ENCODE peak calls at places on chromosomes 4 and X, in seven cellular contexts. M is ovary, Y is transverse colon, Z is A549, O is sigmoid colon, U is upper lobe of left lung, X is tibial nerve. D is an unnamed sample.

GRCh38 chr4:82509029-82509428 is 52.8 kb downstream of the TMEM150C start:
- DNase-seq in M (no peak), Y (no peak), Z (no peak), O (no peak), U (no peak), X (no peak), D (no peak)

GRCh38 chrX:2608638-2609430 is 82.3 kb upstream of the CD99 start:
- DNase-seq in M (peak; percentile 86), Y (peak; percentile 93), Z (peak; percentile 88), O (peak; percentile 91), U (peak; percentile 98), X (peak; percentile 63), D (peak; percentile 91)

GRCh38 chr4:72767903-72768817 is 199.1 kb upstream of the ADAMTS3 start:
- DNase-seq in M (no peak), Y (no peak), Z (no peak), O (no peak), U (no peak), X (no peak), D (no peak)

GRCh38 chr4:110533940-110534339 is 58.0 kb downstream of the ENPEP start:
- DNase-seq in M (no peak), Y (no peak), Z (peak; percentile 39), O (no peak), U (no peak), X (no peak), D (no peak)

GRCh38 chr4:85489273-85489672 is 14.3 kb downstream of the ARHGAP24 start:
- DNase-seq in M (no peak), Y (no peak), Z (peak; percentile 54), O (no peak), U (no peak), X (no peak), D (no peak)

GRCh38 chrX:96436105-96436504 is 248.5 kb upstream of the DIAPH2 start:
- DNase-seq in M (no peak), Y (no peak), Z (no peak), O (no peak), U (no peak), X (no peak), D (no peak)

GRCh38 chr4:6343950-6344408 is 74.3 kb downstream of the WFS1 start:
- DNase-seq in M (no peak), Y (no peak), Z (peak; percentile 85), O (no peak), U (no peak), X (no peak), D (no peak)

GRCh38 chr4:39045791-39046221 is 13.6 kb upstream of the TMEM156 start:
- DNase-seq in M (no peak), Y (no peak), Z (no peak), O (no peak), U (no peak), X (no peak), D (no peak)

GRCh38 chrX:112760697-112761096 is 79.9 kb downstream of the AMOT start:
- DNase-seq in M (no peak), Y (no peak), Z (no peak), O (no peak), U (no peak), X (no peak), D (no peak)

GRCh38 chr4:39621582-39621981 is 17.1 kb downstream of the SMIM14 start:
- DNase-seq in M (peak; percentile 56), Y (peak; percentile 31), Z (no peak), O (no peak), U (no peak), X (no peak), D (no peak)

GRCh38 chr4:140092094-140092820 is 61.7 kb downstream of the MAML3 start:
- DNase-seq in M (no peak), Y (peak; percentile 61), Z (no peak), O (no peak), U (peak; percentile 45), X (no peak), D (peak; percentile 80)

GRCh38 chr4:6417516-6417915 is 54.9 kb downstream of the PPP2R2C start:
- DNase-seq in M (no peak), Y (no peak), Z (no peak), O (no peak), U (no peak), X (no peak), D (no peak)

GRCh38 chr4:127604949-127605709 is 27.6 kb upstream of the INTU start:
- DNase-seq in M (no peak), Y (no peak), Z (no peak), O (no peak), U (no peak), X (no peak), D (no peak)

GRCh38 chr4:157999723-158000122 is 173.1 kb downstream of the GASK1B start:
- DNase-seq in M (no peak), Y (no peak), Z (no peak), O (no peak), U (no peak), X (no peak), D (no peak)

GRCh38 chr4:158760866-158761265 is 8.0 kb upstream of the FNIP2 start:
- DNase-seq in M (no peak), Y (no peak), Z (no peak), O (no peak), U (no peak), X (no peak), D (no peak)

GRCh38 chrX:132504417-132504816 is 15.6 kb upstream of the MBNL3 start:
- DNase-seq in M (no peak), Y (no peak), Z (no peak), O (no peak), U (no peak), X (no peak), D (no peak)

GRCh38 chrX:51860679-51861078 is 32.7 kb upstream of the MAGED1 start:
- DNase-seq in M (no peak), Y (peak; percentile 14), Z (no peak), O (no peak), U (no peak), X (no peak), D (no peak)

GRCh38 chr4:125315571-125316390 is 1.0 kb downstream of the FAT4 start:
- DNase-seq in M (peak; percentile 71), Y (peak; percentile 13), Z (peak; percentile 18), O (peak; percentile 74), U (peak; percentile 89), X (no peak), D (no peak)

GRCh38 chr4:1842993-1843448 is 12.9 kb downstream of the LETM1 start:
- DNase-seq in M (no peak), Y (no peak), Z (no peak), O (no peak), U (peak; percentile 40), X (no peak), D (no peak)

GRCh38 chrX:135977611-135978010 is 3.8 kb upstream of the MMGT1 start:
- DNase-seq in M (no peak), Y (no peak), Z (peak; percentile 50), O (no peak), U (no peak), X (no peak), D (no peak)

GRCh38 chrX:25005382-25006185 is 10.2 kb downstream of the ARX start:
- DNase-seq in M (peak; percentile 59), Y (no peak), Z (no peak), O (no peak), U (peak; percentile 60), X (no peak), D (no peak)

GRCh38 chr4:136751530-136751929 is 780.8 kb downstream of the PCDH18 start:
- DNase-seq in M (no peak), Y (no peak), Z (no peak), O (no peak), U (no peak), X (no peak), D (no peak)

GRCh38 chr4:30875659-30876269 is 155.6 kb downstream of the PCDH7 start:
- DNase-seq in M (no peak), Y (no peak), Z (no peak), O (no peak), U (no peak), X (no peak), D (no peak)

GRCh38 chrX:87900320-87900908 is 382.8 kb downstream of the KLHL4 start:
- DNase-seq in M (no peak), Y (no peak), Z (no peak), O (no peak), U (no peak), X (no peak), D (no peak)

GRCh38 chr4:18593297-18594002 is 571.9 kb upstream of the LCORL start:
- DNase-seq in M (peak; percentile 25), Y (peak; percentile 47), Z (peak; percentile 22), O (peak; percentile 71), U (no peak), X (peak; percentile 41), D (no peak)

GRCh38 chrX:110045988-110046387 is 43.1 kb downstream of the TMEM164 start:
- DNase-seq in M (no peak), Y (no peak), Z (no peak), O (no peak), U (no peak), X (no peak), D (no peak)
- TF ChIP-seq EP300 in M (no peak), Y (no peak), Z (no peak), O (no peak), U (no peak), X (no peak), D (no peak)

DNA sequence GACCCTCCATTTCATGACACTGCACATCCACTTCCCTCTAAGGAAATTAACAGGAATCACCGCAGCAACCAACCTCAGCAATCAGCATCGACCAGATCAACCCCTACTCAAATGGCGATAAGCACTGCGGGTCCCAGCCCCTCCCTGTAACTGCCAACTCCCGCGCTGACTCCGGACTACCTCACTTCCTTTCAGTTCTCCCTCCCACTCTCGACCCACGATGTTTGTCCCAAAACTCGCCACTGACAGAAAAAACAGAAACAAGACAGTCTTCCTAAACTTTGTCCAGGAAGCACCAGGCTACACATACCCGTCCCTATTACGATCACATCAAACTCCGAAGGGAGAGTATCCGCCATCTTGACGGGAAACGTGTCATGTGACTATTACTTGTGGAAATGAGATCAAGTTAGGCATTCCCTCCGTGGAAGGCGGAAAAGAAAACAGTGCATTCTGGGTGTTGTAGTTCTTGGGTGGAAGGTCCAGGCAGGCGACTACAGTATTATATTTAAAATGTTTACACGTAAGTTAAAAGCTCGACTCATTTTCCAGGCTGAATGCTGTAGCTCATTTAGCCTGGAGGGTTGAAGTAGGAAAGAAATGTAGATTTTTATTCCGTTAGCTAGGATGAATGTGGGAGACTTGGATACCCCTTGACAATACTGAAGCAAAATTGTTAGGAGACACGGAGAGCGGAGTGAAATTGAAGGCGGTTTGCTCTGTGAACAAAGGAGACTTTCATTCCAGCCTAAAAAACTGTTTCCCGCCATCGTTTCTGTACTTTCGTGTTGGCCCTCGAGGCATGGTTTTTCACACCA is at the start of gene CHM:
- DNase-seq in M (peak; percentile 45), Y (peak; percentile 58), Z (peak; percentile 75), O (peak; percentile 77), U (no peak), X (peak; percentile 14), D (peak; percentile 75)
- TF ChIP-seq POLR2A in M (peak; percentile 33), Y (peak; percentile 52), Z (peak; percentile 35), O (no peak), U (peak; percentile 41), X (no peak), D (no peak)

GRCh38 chrX:100600340-100600739 is 15.6 kb downstream of the TNMD start:
- DNase-seq in M (no peak), Y (no peak), Z (no peak), O (no peak), U (no peak), X (no peak), D (no peak)
- TF ChIP-seq EP300 in M (no peak), Y (no peak), Z (no peak), O (no peak), U (no peak), X (no peak), D (no peak)

DNA sequence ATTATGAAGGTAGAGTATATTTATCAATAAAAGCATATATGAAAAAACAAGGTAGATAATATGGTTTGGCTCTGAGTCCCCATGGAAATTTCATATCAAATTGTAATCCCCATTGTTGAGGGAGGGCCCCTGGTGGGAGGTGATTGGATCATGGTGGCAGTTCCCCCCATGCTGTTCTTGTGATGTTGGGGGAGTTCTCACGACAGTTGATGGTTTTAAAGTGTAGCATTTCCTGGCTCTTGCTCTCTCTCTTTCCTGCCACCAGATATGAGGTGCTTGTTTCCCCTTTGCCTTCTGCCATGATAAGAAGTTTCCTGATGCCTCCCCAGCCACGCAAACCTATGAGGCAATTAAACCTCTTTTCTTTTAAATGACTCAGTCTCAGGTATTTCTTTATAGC is 260.4 kb downstream of the PPARGC1A start:
- DNase-seq in M (no peak), Y (no peak), Z (no peak), O (no peak), U (no peak), X (no peak), D (no peak)
- TF ChIP-seq POLR2A in M (no peak), Y (no peak), Z (no peak), O (no peak), U (no peak), X (no peak), D (no peak)